ENCODE peak calls at places on chromosomes 6 and 20, in five cellular contexts. One of them, this sample, is unnamed.

GRCh38 chr20:63688234-63689045 is 8.0 kb upstream of the TNFRSF6B start:
- DNase-seq in EL: no peak
- DNase-seq in Peyer's patch: no peak
- DNase-seq in activated gamma-delta T cell treated with Interleukin-2 at 50 U/mL for 16 hours: no peak
- DNase-seq in KG1: no peak
- DNase-seq in this sample: no peak

GRCh38 chr20:10490706-10491105 is 55.6 kb downstream of the SLX4IP start:
- DNase-seq in EL: no peak
- DNase-seq in activated gamma-delta T cell treated with Interleukin-2 at 50 U/mL for 16 hours: no peak
- DNase-seq in Peyer's patch: no peak
- DNase-seq in KG1: no peak
- DNase-seq in this sample: no peak

GRCh38 chr6:106159531-106159940 is 73.4 kb downstream of the PRDM1 start:
- DNase-seq in EL: peak
- DNase-seq in activated gamma-delta T cell treated with Interleukin-2 at 50 U/mL for 16 hours: no peak
- DNase-seq in KG1: no peak
- DNase-seq in Peyer's patch: no peak
- DNase-seq in this sample: no peak

GRCh38 chr6:42400031-42400760 is 51.5 kb downstream of the TRERF1 start:
- DNase-seq in EL: no peak
- DNase-seq in Peyer's patch: no peak
- DNase-seq in activated gamma-delta T cell treated with Interleukin-2 at 50 U/mL for 16 hours: no peak
- DNase-seq in KG1: no peak
- DNase-seq in this sample: no peak

GRCh38 chr6:124903797-124904196 is 58.4 kb upstream of the RNF217 start:
- DNase-seq in activated gamma-delta T cell treated with Interleukin-2 at 50 U/mL for 16 hours: no peak
- DNase-seq in KG1: no peak
- DNase-seq in Peyer's patch: no peak
- DNase-seq in EL: peak
- DNase-seq in this sample: no peak

GRCh38 chr6:34391023-34391485 is 1.4 kb downstream of the NUDT3 start:
- DNase-seq in EL: peak
- DNase-seq in activated gamma-delta T cell treated with Interleukin-2 at 50 U/mL for 16 hours: no peak
- DNase-seq in Peyer's patch: no peak
- DNase-seq in KG1: no peak
- DNase-seq in this sample: no peak

GRCh38 chr20:39195495-39196129 is 233.5 kb downstream of the DHX35 start:
- DNase-seq in activated gamma-delta T cell treated with Interleukin-2 at 50 U/mL for 16 hours: no peak
- DNase-seq in KG1: no peak
- DNase-seq in Peyer's patch: no peak
- DNase-seq in EL: no peak
- DNase-seq in this sample: no peak

GRCh38 chr20:10307359-10307735 is 88.7 kb downstream of the SNAP25 start:
- DNase-seq in activated gamma-delta T cell treated with Interleukin-2 at 50 U/mL for 16 hours: no peak
- DNase-seq in Peyer's patch: no peak
- DNase-seq in KG1: no peak
- DNase-seq in EL: peak
- DNase-seq in this sample: no peak

GRCh38 chr20:58142843-58143185 is 85.6 kb downstream of the ANKRD60 start:
- DNase-seq in activated gamma-delta T cell treated with Interleukin-2 at 50 U/mL for 16 hours: no peak
- DNase-seq in Peyer's patch: no peak
- DNase-seq in KG1: no peak
- DNase-seq in EL: no peak
- DNase-seq in this sample: no peak

GRCh38 chr20:59955131-59955796 is 3.0 kb upstream of the CDH26 start:
- DNase-seq in EL: no peak
- DNase-seq in Peyer's patch: no peak
- DNase-seq in KG1: no peak
- DNase-seq in activated gamma-delta T cell treated with Interleukin-2 at 50 U/mL for 16 hours: no peak
- DNase-seq in this sample: no peak

GRCh38 chr6:36028088-36028886 is 679 bp downstream of the MAPK14 start:
- DNase-seq in activated gamma-delta T cell treated with Interleukin-2 at 50 U/mL for 16 hours: peak
- DNase-seq in EL: peak
- DNase-seq in KG1: no peak
- DNase-seq in Peyer's patch: no peak
- DNase-seq in this sample: no peak